ENCODE peak calls at places on chromosome 16, in eight cellular contexts. One of them, this sample, is unnamed.

GRCh38 chr16:4902038-4902437 is 34.9 kb downstream of the PPL start:
- DNase-seq in KBM-7: no peak
- DNase-seq in esophagus muscularis mucosa: no peak
- DNase-seq in activated naive CD4-positive, alpha-beta T cell treated with anti-CD3 and anti-CD28 coated beads, Interleukin-2, amount 50 U/mL, for 16 hours: no peak
- DNase-seq in stimulated activated naive CD4-positive, alpha-beta T cell: no peak
- DNase-seq in progenitor cell of endocrine pancreas: no peak
- DNase-seq in iPS DF 6.9: no peak
- DNase-seq in neural progenitor cell: no peak
- DNase-seq in this sample: no peak

GRCh38 chr16:81841709-81842108 is 62.6 kb downstream of the PLCG2 start:
- DNase-seq in KBM-7: no peak
- DNase-seq in esophagus muscularis mucosa: no peak
- DNase-seq in activated naive CD4-positive, alpha-beta T cell treated with anti-CD3 and anti-CD28 coated beads, Interleukin-2, amount 50 U/mL, for 16 hours: no peak
- DNase-seq in stimulated activated naive CD4-positive, alpha-beta T cell: no peak
- DNase-seq in progenitor cell of endocrine pancreas: no peak
- DNase-seq in iPS DF 6.9: no peak
- DNase-seq in neural progenitor cell: no peak
- DNase-seq in this sample: no peak

GRCh38 chr16:12235110-12235509 is 258.6 kb downstream of the SNX29 start:
- DNase-seq in KBM-7: no peak
- DNase-seq in esophagus muscularis mucosa: no peak
- DNase-seq in activated naive CD4-positive, alpha-beta T cell treated with anti-CD3 and anti-CD28 coated beads, Interleukin-2, amount 50 U/mL, for 16 hours: no peak
- DNase-seq in stimulated activated naive CD4-positive, alpha-beta T cell: no peak
- DNase-seq in progenitor cell of endocrine pancreas: no peak
- DNase-seq in iPS DF 6.9: no peak
- DNase-seq in neural progenitor cell: no peak
- DNase-seq in this sample: no peak

GRCh38 chr16:14289692-14290340 is 218.7 kb downstream of the MRTFB start:
- DNase-seq in KBM-7: peak; percentile 64
- DNase-seq in esophagus muscularis mucosa: no peak
- DNase-seq in activated naive CD4-positive, alpha-beta T cell treated with anti-CD3 and anti-CD28 coated beads, Interleukin-2, amount 50 U/mL, for 16 hours: peak; percentile 37
- DNase-seq in stimulated activated naive CD4-positive, alpha-beta T cell: no peak
- DNase-seq in progenitor cell of endocrine pancreas: no peak
- DNase-seq in iPS DF 6.9: no peak
- DNase-seq in neural progenitor cell: peak; percentile 68
- DNase-seq in this sample: peak; percentile 32

GRCh38 chr16:66275795-66276428 is 90.6 kb upstream of the CDH5 start:
- DNase-seq in KBM-7: peak; percentile 65
- DNase-seq in esophagus muscularis mucosa: no peak
- DNase-seq in activated naive CD4-positive, alpha-beta T cell treated with anti-CD3 and anti-CD28 coated beads, Interleukin-2, amount 50 U/mL, for 16 hours: no peak
- DNase-seq in stimulated activated naive CD4-positive, alpha-beta T cell: no peak
- DNase-seq in progenitor cell of endocrine pancreas: peak; percentile 41
- DNase-seq in iPS DF 6.9: peak; percentile 75
- DNase-seq in neural progenitor cell: peak; percentile 70
- DNase-seq in this sample: peak; percentile 16

GRCh38 chr16:2088192-2088631 is 40.4 kb downstream of the TSC2 start:
- DNase-seq in KBM-7: no peak
- DNase-seq in esophagus muscularis mucosa: no peak
- DNase-seq in activated naive CD4-positive, alpha-beta T cell treated with anti-CD3 and anti-CD28 coated beads, Interleukin-2, amount 50 U/mL, for 16 hours: no peak
- DNase-seq in stimulated activated naive CD4-positive, alpha-beta T cell: no peak
- DNase-seq in progenitor cell of endocrine pancreas: no peak
- DNase-seq in iPS DF 6.9: no peak
- DNase-seq in neural progenitor cell: no peak
- DNase-seq in this sample: no peak

GRCh38 chr16:27199747-27200146 is 3.6 kb upstream of the KDM8 start:
- DNase-seq in KBM-7: peak; percentile 87
- DNase-seq in esophagus muscularis mucosa: no peak
- DNase-seq in activated naive CD4-positive, alpha-beta T cell treated with anti-CD3 and anti-CD28 coated beads, Interleukin-2, amount 50 U/mL, for 16 hours: no peak
- DNase-seq in stimulated activated naive CD4-positive, alpha-beta T cell: no peak
- DNase-seq in progenitor cell of endocrine pancreas: no peak
- DNase-seq in iPS DF 6.9: no peak
- DNase-seq in neural progenitor cell: no peak
- DNase-seq in this sample: no peak

GRCh38 chr16:1392826-1393225 is 21.7 kb downstream of the UNKL start:
- DNase-seq in KBM-7: no peak
- DNase-seq in esophagus muscularis mucosa: no peak
- DNase-seq in activated naive CD4-positive, alpha-beta T cell treated with anti-CD3 and anti-CD28 coated beads, Interleukin-2, amount 50 U/mL, for 16 hours: no peak
- DNase-seq in stimulated activated naive CD4-positive, alpha-beta T cell: no peak
- DNase-seq in progenitor cell of endocrine pancreas: no peak
- DNase-seq in iPS DF 6.9: no peak
- DNase-seq in neural progenitor cell: no peak
- DNase-seq in this sample: no peak

GRCh38 chr16:81618661-81619060 is 160.4 kb upstream of the PLCG2 start:
- DNase-seq in KBM-7: no peak
- DNase-seq in esophagus muscularis mucosa: no peak
- DNase-seq in activated naive CD4-positive, alpha-beta T cell treated with anti-CD3 and anti-CD28 coated beads, Interleukin-2, amount 50 U/mL, for 16 hours: no peak
- DNase-seq in stimulated activated naive CD4-positive, alpha-beta T cell: no peak
- DNase-seq in progenitor cell of endocrine pancreas: no peak
- DNase-seq in iPS DF 6.9: no peak
- DNase-seq in neural progenitor cell: peak; percentile 63
- DNase-seq in this sample: no peak

GRCh38 chr16:2933136-2933535 is 21.4 kb downstream of the FLYWCH1 start:
- DNase-seq in KBM-7: no peak
- DNase-seq in esophagus muscularis mucosa: no peak
- DNase-seq in activated naive CD4-positive, alpha-beta T cell treated with anti-CD3 and anti-CD28 coated beads, Interleukin-2, amount 50 U/mL, for 16 hours: no peak
- DNase-seq in stimulated activated naive CD4-positive, alpha-beta T cell: no peak
- DNase-seq in progenitor cell of endocrine pancreas: no peak
- DNase-seq in iPS DF 6.9: no peak
- DNase-seq in neural progenitor cell: no peak
- DNase-seq in this sample: no peak

GRCh38 chr16:64131423-64131822 is 990.4 kb downstream of the CDH11 start:
- DNase-seq in KBM-7: no peak
- DNase-seq in esophagus muscularis mucosa: no peak
- DNase-seq in activated naive CD4-positive, alpha-beta T cell treated with anti-CD3 and anti-CD28 coated beads, Interleukin-2, amount 50 U/mL, for 16 hours: no peak
- DNase-seq in stimulated activated naive CD4-positive, alpha-beta T cell: no peak
- DNase-seq in progenitor cell of endocrine pancreas: no peak
- DNase-seq in iPS DF 6.9: no peak
- DNase-seq in neural progenitor cell: no peak
- DNase-seq in this sample: no peak

GRCh38 chr16:50684823-50685455 is 3.8 kb upstream of the SNX20 start:
- DNase-seq in KBM-7: no peak
- DNase-seq in esophagus muscularis mucosa: no peak
- DNase-seq in activated naive CD4-positive, alpha-beta T cell treated with anti-CD3 and anti-CD28 coated beads, Interleukin-2, amount 50 U/mL, for 16 hours: peak; percentile 55
- DNase-seq in stimulated activated naive CD4-positive, alpha-beta T cell: no peak
- DNase-seq in progenitor cell of endocrine pancreas: no peak
- DNase-seq in iPS DF 6.9: no peak
- DNase-seq in neural progenitor cell: no peak
- DNase-seq in this sample: no peak

GRCh38 chr16:80803341-80804060 is 897 bp downstream of the CDYL2 start:
- DNase-seq in KBM-7: peak; percentile 17
- DNase-seq in esophagus muscularis mucosa: no peak
- DNase-seq in activated naive CD4-positive, alpha-beta T cell treated with anti-CD3 and anti-CD28 coated beads, Interleukin-2, amount 50 U/mL, for 16 hours: peak; percentile 54
- DNase-seq in stimulated activated naive CD4-positive, alpha-beta T cell: peak; percentile 17
- DNase-seq in progenitor cell of endocrine pancreas: peak; percentile 33
- DNase-seq in iPS DF 6.9: no peak
- DNase-seq in neural progenitor cell: peak; percentile 63
- DNase-seq in this sample: no peak